ENCODE peak calls at places on chromosome 1, in four cellular contexts. One of them, this sample, is unnamed. For H3K4me1, the result is how much of the 10 kb centered on the place peaks cover.

GRCh38 chr1:31736675-31737074 is 27.5 kb downstream of the ADGRB2 start:
- DNase-seq in breast epithelium: peak
- DNase-seq in HCT116: no peak
- DNase-seq in ovary: no peak
- DNase-seq in this sample: no peak

GRCh38 chr1:228938248-228938891 is 203.1 kb downstream of the RHOU start:
- DNase-seq in HCT116: no peak
- DNase-seq in breast epithelium: no peak
- DNase-seq in ovary: no peak
- DNase-seq in this sample: peak

GRCh38 chr1:211127166-211127565 is 6.8 kb downstream of the KCNH1 start:
- DNase-seq in ovary: no peak
- DNase-seq in breast epithelium: no peak
- DNase-seq in HCT116: no peak
- DNase-seq in this sample: no peak

GRCh38 chr1:52281518-52281917 is 84.5 kb downstream of the CC2D1B start:
- DNase-seq in HCT116: no peak
- DNase-seq in ovary: no peak
- DNase-seq in breast epithelium: no peak
- DNase-seq in this sample: no peak

GRCh38 chr1:181134543-181135461 is 46.3 kb downstream of the IER5 start:
- DNase-seq in ovary: no peak
- DNase-seq in breast epithelium: peak
- DNase-seq in HCT116: no peak
- DNase-seq in this sample: peak

GRCh38 chr1:10773376-10773775 is 23.1 kb downstream of the CASZ1 start:
- DNase-seq in ovary: no peak
- DNase-seq in breast epithelium: no peak
- DNase-seq in HCT116: no peak
- DNase-seq in this sample: no peak

GRCh38 chr1:195745170-195746009 is 862.9 kb downstream of the KCNT2 start:
- DNase-seq in breast epithelium: no peak
- DNase-seq in HCT116: no peak
- DNase-seq in ovary: no peak
- DNase-seq in this sample: no peak

GRCh38 chr1:82162526-82163420 is 362.0 kb downstream of the ADGRL2 start:
- DNase-seq in ovary: no peak
- DNase-seq in HCT116: no peak
- DNase-seq in breast epithelium: no peak
- DNase-seq in this sample: no peak

GRCh38 chr1:9724706-9725476 is 73.4 kb downstream of the PIK3CD start:
- DNase-seq in HCT116: peak
- DNase-seq in ovary: no peak
- DNase-seq in breast epithelium: no peak
- DNase-seq in this sample: no peak

GRCh38 chr1:94072840-94073516 is 48.0 kb downstream of the ABCA4 start:
- DNase-seq in breast epithelium: no peak
- DNase-seq in HCT116: no peak
- DNase-seq in ovary: no peak
- DNase-seq in this sample: no peak
- H3K27ac ChIP-seq in breast epithelium: no peak
- H3K27ac ChIP-seq in HCT116: no peak
- H3K27ac ChIP-seq in ovary: no peak
- H3K27ac ChIP-seq in this sample: no peak

GRCh38 chr1:112701227-112702066 is 5.5 kb downstream of the RHOC start:
- DNase-seq in HCT116: no peak
- DNase-seq in ovary: no peak
- DNase-seq in breast epithelium: no peak
- DNase-seq in this sample: no peak

GRCh38 chr1:112699425-112700144 is 7.3 kb downstream of the RHOC start:
- DNase-seq in breast epithelium: no peak
- DNase-seq in ovary: no peak
- DNase-seq in HCT116: no peak
- DNase-seq in this sample: no peak

GRCh38 chr1:112698366-112699310 is 8.3 kb downstream of the RHOC start:
- DNase-seq in ovary: peak
- DNase-seq in HCT116: no peak
- DNase-seq in breast epithelium: no peak
- DNase-seq in this sample: no peak

GRCh38 chr1:112702067-112702395 is 4.9 kb downstream of the RHOC start:
- DNase-seq in ovary: no peak
- DNase-seq in HCT116: no peak
- DNase-seq in breast epithelium: no peak
- DNase-seq in this sample: no peak

DNA sequence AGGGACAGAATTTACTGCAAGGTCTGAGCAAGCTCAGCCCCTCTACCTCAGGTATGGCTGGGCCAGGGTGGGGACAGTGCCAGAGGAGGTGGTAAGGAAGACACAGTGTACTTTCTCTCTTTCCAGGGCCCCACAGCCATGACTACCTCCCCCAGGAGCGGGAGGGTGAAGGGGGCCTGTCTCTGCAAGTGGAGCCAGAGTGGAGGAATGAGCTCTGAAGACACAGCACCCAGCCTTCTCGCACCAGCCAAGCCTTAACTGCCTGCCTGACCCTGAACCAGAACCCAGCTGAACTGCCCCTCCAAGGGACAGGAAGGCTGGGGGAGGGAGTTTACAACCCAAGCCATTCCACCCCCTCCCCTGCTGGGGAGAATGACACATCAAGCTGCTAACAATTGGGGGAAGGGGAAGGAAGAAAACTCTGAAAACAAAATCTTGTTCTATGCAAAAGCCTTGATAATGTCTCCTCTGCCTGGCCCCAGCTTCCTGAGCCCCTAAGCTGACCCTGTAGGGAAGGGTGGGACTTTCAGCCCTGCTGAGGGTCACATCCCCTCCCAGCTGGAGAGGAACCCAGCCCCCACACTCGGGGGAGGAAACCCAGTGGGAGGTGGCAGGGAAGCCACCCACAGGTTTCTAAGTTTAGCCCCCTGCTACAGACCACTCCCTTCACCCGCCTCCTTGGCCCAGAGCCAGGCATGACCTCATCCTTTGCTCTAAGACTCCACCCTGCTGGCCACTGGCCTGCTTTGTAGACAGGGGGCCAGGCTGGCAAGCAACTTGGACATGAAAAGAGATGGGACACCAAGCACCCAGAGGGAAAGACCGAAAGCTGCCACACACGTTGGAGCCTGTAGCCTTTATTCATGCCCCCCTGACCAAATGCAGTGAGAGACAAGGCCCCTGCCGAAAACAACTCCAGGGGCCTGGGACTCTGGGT is 6.4 kb downstream of the RHOC start:
- DNase-seq in HCT116: peak
- DNase-seq in breast epithelium: peak
- DNase-seq in ovary: peak
- DNase-seq in this sample: peak
- H3K4me3 ChIP-seq in HCT116: peak
- H3K4me3 ChIP-seq in breast epithelium: peak
- H3K4me3 ChIP-seq in ovary: no peak
- H3K4me3 ChIP-seq in this sample: peak

DNA sequence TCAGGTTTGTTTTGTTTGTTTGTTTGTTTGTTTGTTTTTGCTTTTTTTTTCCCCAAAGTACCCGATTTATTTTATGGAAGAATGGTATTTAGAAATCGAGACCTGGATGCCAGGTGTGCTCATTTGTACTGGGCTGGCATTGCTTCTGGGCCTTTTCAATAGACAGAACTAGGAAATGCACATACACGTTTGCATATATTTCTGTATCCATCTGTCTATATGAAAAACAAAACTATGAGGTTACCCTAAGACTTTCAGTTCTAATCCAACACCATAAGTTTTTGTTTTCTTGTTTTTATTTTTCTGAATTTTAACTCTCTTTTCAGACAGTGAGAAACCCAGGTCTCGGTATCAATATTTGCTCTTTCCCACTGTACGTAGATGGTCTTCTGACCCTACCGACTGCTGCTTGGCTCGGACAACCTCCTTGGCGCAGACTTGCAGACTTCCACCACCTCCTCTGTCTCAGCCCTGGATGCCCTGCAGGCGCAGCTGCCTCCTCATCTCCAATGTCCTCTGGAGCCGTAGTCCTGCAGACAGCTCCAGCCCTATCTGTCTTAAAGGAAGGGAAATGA is 171.7 kb downstream of the NEK7 start:
- DNase-seq in breast epithelium: no peak
- DNase-seq in ovary: no peak
- DNase-seq in HCT116: no peak
- DNase-seq in this sample: no peak
- H3K4me1 ChIP-seq in breast epithelium: under half
- H3K4me1 ChIP-seq in ovary: under half
- H3K4me1 ChIP-seq in HCT116: under half
- H3K4me1 ChIP-seq in this sample: under half

DNA sequence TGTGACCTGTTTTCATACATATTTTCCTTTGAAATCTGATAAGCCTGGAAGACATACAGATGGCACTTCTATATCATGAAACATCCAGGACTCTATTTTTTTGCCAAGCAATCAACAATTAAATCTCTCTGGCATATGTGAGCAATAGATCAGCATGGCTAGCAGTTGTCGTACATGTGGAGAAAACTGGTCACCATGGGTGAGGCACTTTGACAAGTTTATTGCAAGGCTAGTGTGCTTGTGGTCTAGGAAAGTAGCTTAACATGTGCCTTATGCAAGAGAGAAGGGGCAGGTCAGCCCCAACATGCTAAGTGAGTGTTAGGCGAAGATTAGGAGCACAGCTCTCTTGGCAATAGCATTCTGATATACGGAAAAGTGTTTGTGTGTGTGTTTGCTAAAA is 14.3 kb downstream of the PRRX1 start:
- DNase-seq in breast epithelium: no peak
- DNase-seq in ovary: no peak
- DNase-seq in HCT116: no peak
- DNase-seq in this sample: no peak
- H3K27ac ChIP-seq in breast epithelium: peak
- H3K27ac ChIP-seq in ovary: no peak
- H3K27ac ChIP-seq in HCT116: no peak
- H3K27ac ChIP-seq in this sample: peak

This sample was measured in gastrocnemius medialis.